ENCODE peak calls at places on chromosomes 7 and 10, in six cellular contexts. I is neural crest cell, E is SW480, Q is Daoy, T is NCI-H345, J is cardiac septum. P is an unnamed sample.
A peak's percentile ranks its signal among the peaks of the same experiment; 100 is the strongest.

GRCh38 chr7:8154290-8154689 is 107.7 kb downstream of the ICA1 start:
- DNase-seq in I (no peak), E (no peak), Q (no peak), T (peak; percentile 57), J (no peak), P (no peak)

GRCh38 chr10:285216-285967 is 150.1 kb downstream of the ZMYND11 start:
- DNase-seq in I (no peak), E (no peak), Q (no peak), T (peak; percentile 84), J (no peak), P (no peak)

GRCh38 chr7:135785065-135785464 is 36.5 kb upstream of the FAM180A start:
- DNase-seq in I (no peak), E (no peak), Q (no peak), T (no peak), J (no peak), P (no peak)

GRCh38 chr10:104445359-104445758 is 91.7 kb downstream of the CFAP58 start:
- DNase-seq in I (no peak), E (peak; percentile 78), Q (peak; percentile 47), T (no peak), J (no peak), P (no peak)

GRCh38 chr7:37198906-37199485 is 249.7 kb downstream of the ELMO1 start:
- DNase-seq in I (peak; percentile 85), E (peak; percentile 79), Q (peak; percentile 88), T (peak; percentile 77), J (peak; percentile 87), P (peak; percentile 90)

GRCh38 chr7:92421676-92422435 is 25.4 kb upstream of the GATAD1 start:
- DNase-seq in I (no peak), E (no peak), Q (no peak), T (peak; percentile 79), J (no peak), P (no peak)

GRCh38 chr10:85671530-85671929 is 695.1 kb downstream of the GRID1 start:
- DNase-seq in I (no peak), E (no peak), Q (no peak), T (no peak), J (no peak), P (no peak)

GRCh38 chr10:50224330-50224952 is 26.9 kb downstream of the ASAH2 start:
- DNase-seq in I (peak; percentile 12), E (peak; percentile 81), Q (peak; percentile 56), T (peak; percentile 54), J (no peak), P (peak; percentile 77)

GRCh38 chr10:15744217-15744865 is 24.6 kb upstream of the ITGA8 start:
- DNase-seq in I (peak; percentile 54), E (peak; percentile 55), Q (peak; percentile 54), T (no peak), J (no peak), P (peak; percentile 71)

GRCh38 chr7:73725703-73726466 is 6.4 kb upstream of the STX1A start:
- DNase-seq in I (peak; percentile 97), E (peak; percentile 85), Q (peak; percentile 93), T (peak; percentile 88), J (peak; percentile 91), P (peak; percentile 88)

GRCh38 chr10:25758511-25758910 is 175.5 kb upstream of the MYO3A start:
- DNase-seq in I (no peak), E (no peak), Q (no peak), T (no peak), J (no peak), P (no peak)

GRCh38 chr10:91296471-91296870 is 76.0 kb downstream of the PCGF5 start:
- DNase-seq in I (no peak), E (peak; percentile 65), Q (peak; percentile 38), T (peak; percentile 0), J (no peak), P (peak; percentile 80)

GRCh38 chr10:87622290-87623004 is 37.2 kb upstream of the PAPSS2 start:
- DNase-seq in I (no peak), E (no peak), Q (no peak), T (no peak), J (no peak), P (peak; percentile 31)

GRCh38 chr10:123998197-123999141 is 94.9 kb downstream of the CHST15 start:
- DNase-seq in I (no peak), E (no peak), Q (no peak), T (no peak), J (no peak), P (no peak)

GRCh38 chr7:129225931-129226572 is 1.2 kb downstream of the AHCYL2 start:
- DNase-seq in I (no peak), E (peak; percentile 58), Q (peak; percentile 54), T (no peak), J (no peak), P (peak; percentile 35)

GRCh38 chr10:52644678-52645434 is 127.7 kb downstream of the MBL2 start:
- DNase-seq in I (peak; percentile 50), E (peak; percentile 40), Q (peak; percentile 24), T (peak; percentile 39), J (no peak), P (peak; percentile 70)

GRCh38 chr7:38322461-38322860 is 49.0 kb upstream of the TARP start:
- DNase-seq in I (no peak), E (no peak), Q (no peak), T (no peak), J (no peak), P (no peak)